ENCODE peak calls at places on chromosomes 12 and 14, in four cellular contexts. Q, O, B and S are unnamed samples.

GRCh38 chr12:13211191-13211858 is 14.8 kb downstream of the EMP1 start:
- DNase-seq in O (no peak), Q (no peak), B (no peak), S (no peak)

GRCh38 chr14:51922624-51923023 is 62.2 kb downstream of the GNG2 start:
- DNase-seq in Q (no peak), B (no peak), O (no peak), S (no peak)

GRCh38 chr14:39268393-39268792 is 34.7 kb downstream of the MIA2 start:
- DNase-seq in O (no peak), B (peak), Q (no peak), S (no peak)

GRCh38 chr12:53102883-53103807 is at the start of gene SOAT2:
- DNase-seq in O (peak), Q (peak), B (no peak), S (peak)

GRCh38 chr12:124796303-124796957 is 67.2 kb downstream of the SCARB1 start:
- DNase-seq in Q (no peak), B (no peak), O (no peak), S (no peak)

GRCh38 chr14:81767266-81767987 is 233.8 kb upstream of the SEL1L start:
- DNase-seq in O (no peak), B (no peak), Q (no peak), S (no peak)

GRCh38 chr14:87149583-87150354 is 843.2 kb downstream of the GALC start:
- DNase-seq in Q (no peak), O (no peak), B (no peak), S (no peak)

GRCh38 chr12:25959069-25959961 is 833 bp downstream of the RASSF8 start:
- DNase-seq in Q (no peak), B (no peak), O (peak), S (no peak)

GRCh38 chr12:113109872-113110623 is 25.5 kb downstream of the RASAL1 start:
- DNase-seq in B (no peak), Q (no peak), O (no peak), S (no peak)

GRCh38 chr12:107435072-107435471 is 250.5 kb upstream of the PWP1 start:
- DNase-seq in O (no peak), Q (no peak), B (no peak), S (no peak)

GRCh38 chr12:31300783-31301182 is 25.2 kb downstream of the SINHCAF start:
- DNase-seq in B (no peak), O (no peak), Q (no peak), S (no peak)

GRCh38 chr12:109518820-109519665 is 41.6 kb downstream of the UBE3B start:
- DNase-seq in Q (no peak), O (peak), B (peak), S (peak)

GRCh38 chr12:48388938-48389337 is 38.2 kb upstream of the ZNF641 start:
- DNase-seq in O (no peak), B (no peak), Q (no peak), S (no peak)

GRCh38 chr12:57133013-57133569 is 4.8 kb downstream of the LRP1 start:
- DNase-seq in B (no peak), Q (no peak), O (no peak), S (no peak)

GRCh38 chr12:5710260-5710878 is 234.7 kb downstream of the ANO2 start:
- DNase-seq in Q (no peak), B (no peak), O (no peak), S (no peak)

GRCh38 chr12:5085896-5086295 is 42.2 kb downstream of the KCNA5 start:
- DNase-seq in O (no peak), B (no peak), Q (no peak), S (no peak)

GRCh38 chr14:68036203-68036602 is 216.6 kb downstream of the RAD51B start:
- DNase-seq in B (no peak), O (no peak), Q (no peak), S (no peak)
- TF ChIP-seq POLR2AphosphoS5 in B (no peak), O (no peak), Q (no peak), S (no peak)

GRCh38 chr14:103021817-103022668 is 35.3 kb downstream of the CDC42BPB start:
- DNase-seq in Q (no peak), B (no peak), O (no peak), S (no peak)
- TF ChIP-seq SPI1 in Q (no peak), B (no peak), O (no peak), S (no peak)

DNA sequence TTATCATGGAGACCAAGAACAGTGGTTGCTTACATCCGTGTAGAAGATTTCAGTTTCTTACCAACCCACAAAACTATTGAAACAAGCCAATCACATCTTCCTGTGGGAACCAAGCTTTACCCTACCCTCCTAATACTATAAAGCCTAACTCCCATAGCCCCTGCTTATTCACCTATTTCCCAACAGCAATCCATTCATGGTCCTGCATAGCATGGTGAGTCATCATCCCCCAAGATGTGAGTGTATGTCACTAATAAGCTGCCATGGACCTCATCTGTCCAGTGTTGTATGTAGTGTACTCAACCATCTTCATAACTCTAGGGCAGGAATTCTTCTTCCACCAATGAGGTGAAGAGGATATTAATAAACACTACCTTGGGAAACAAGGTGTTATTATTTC is 1620.4 kb upstream of the FLRT2 start:
- DNase-seq in B (no peak), O (no peak), Q (no peak), S (no peak)
- TF ChIP-seq POLR2AphosphoS5 in B (no peak), O (no peak), Q (no peak), S (no peak)

GRCh38 chr14:95496690-95497241 is 19.7 kb downstream of the SYNE3 start:
- DNase-seq in B (no peak), Q (no peak), O (no peak), S (no peak)
- TF ChIP-seq SPI1 in B (peak), Q (peak), O (peak), S (peak)

DNA sequence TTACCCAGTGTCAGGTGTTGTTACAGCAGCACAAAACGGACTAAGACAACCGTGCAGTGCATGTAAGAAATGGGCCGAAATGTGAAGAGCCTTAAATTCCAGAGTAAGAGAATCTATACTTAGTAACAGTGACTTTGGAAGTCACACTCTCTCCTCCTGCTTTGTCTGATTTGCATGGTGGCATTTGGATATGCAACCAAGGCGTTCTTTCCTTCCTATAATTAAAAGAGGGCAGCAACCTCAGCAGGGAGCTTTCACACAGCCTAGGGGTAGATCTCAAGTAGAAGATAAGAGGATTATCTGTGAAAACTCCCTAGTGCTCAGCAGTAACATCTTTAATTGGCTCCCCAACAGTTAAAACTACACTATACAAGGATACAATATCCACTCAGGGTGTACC is 16.5 kb downstream of the GMFB start:
- DNase-seq in O (no peak), Q (no peak), B (no peak), S (no peak)
- TF ChIP-seq POLR2AphosphoS5 in O (no peak), Q (no peak), B (no peak), S (no peak)